ENCODE peak calls at places on chromosome X, in nine cellular contexts. S is upper lobe of left lung, B is HCT116, E is GM12892, C is H1, M is transverse colon, X is stomach, W is spleen, H is endothelial cell of umbilical vein. V is an unnamed sample.

GRCh38 chrX:65723706-65724105 is 56.3 kb downstream of the MSN start:
- DNase-seq in M (no peak), E (peak), X (no peak), B (no peak), H (peak), S (no peak), C (no peak), W (no peak), V (no peak)

GRCh38 chrX:130330706-130331105 is 9.0 kb upstream of the SLC25A14 start:
- DNase-seq in W (peak), H (peak), S (peak), B (peak), C (peak), E (peak), X (peak), M (peak), V (peak)

GRCh38 chrX:73390628-73391567 is 56.0 kb upstream of the CDX4 start:
- DNase-seq in H (no peak), M (no peak), C (no peak), X (no peak), S (no peak), E (no peak), W (peak), B (no peak), V (no peak)

GRCh38 chrX:112867570-112867969 is 26.9 kb upstream of the AMOT start:
- DNase-seq in S (no peak), W (no peak), B (peak), C (no peak), E (no peak), X (no peak), H (no peak), M (no peak), V (no peak)

GRCh38 chrX:1444896-1445480 is 7.7 kb downstream of the ASMTL start:
- DNase-seq in E (no peak), W (peak), X (no peak), C (no peak), S (peak), B (no peak), M (no peak), H (no peak), V (no peak)

GRCh38 chrX:8971116-8971515 is 62.8 kb downstream of the FAM9B start:
- DNase-seq in S (no peak), B (peak), M (no peak), H (peak), W (no peak), C (no peak), E (no peak), X (no peak), V (no peak)

GRCh38 chrX:9340619-9341304 is 124.1 kb upstream of the TBL1X start:
- DNase-seq in E (no peak), C (no peak), M (peak), B (no peak), H (peak), X (peak), W (peak), S (peak), V (no peak)

GRCh38 chrX:35722128-35722527 is 76.0 kb upstream of the MAGEB16 start:
- DNase-seq in H (no peak), E (no peak), X (no peak), S (no peak), C (no peak), M (no peak), W (no peak), B (no peak), V (no peak)

GRCh38 chrX:153769158-153769864 is 5.3 kb downstream of the PLXNB3 start:
- DNase-seq in E (peak), M (peak), H (no peak), S (no peak), B (no peak), C (no peak), W (peak), X (no peak), V (peak)

DNA sequence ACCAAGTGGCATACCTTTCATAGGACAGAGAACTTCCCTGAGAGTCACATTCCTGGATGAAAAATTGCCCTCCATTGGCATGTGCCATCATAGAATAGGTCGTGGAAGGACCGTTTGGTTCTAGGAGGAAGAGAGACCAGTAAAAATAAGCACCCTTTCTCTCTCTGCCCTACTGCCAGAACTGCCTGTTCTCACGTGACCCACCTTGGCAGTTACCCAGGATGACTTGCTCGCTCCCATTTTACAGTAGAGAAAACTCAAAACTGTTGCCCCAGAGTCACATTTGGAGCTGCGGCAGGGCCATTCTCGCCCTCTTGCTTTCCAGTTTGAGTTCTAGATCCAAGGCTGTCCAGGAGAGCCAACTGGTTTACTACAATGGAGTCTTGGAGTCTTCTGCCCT is 1.1 kb upstream of the NLGN3 start:
- DNase-seq in W (no peak), E (no peak), H (no peak), B (no peak), S (no peak), X (peak), C (no peak), M (peak), V (no peak)
- TF ChIP-seq POLR2A in W (no peak), E (no peak), H (no peak), B (no peak), S (no peak), X (no peak), C (no peak), M (no peak), V (no peak)

GRCh38 chrX:32644476-32644875 is 566.9 kb downstream of the DMD start:
- DNase-seq in S (no peak), X (no peak), E (no peak), M (no peak), B (no peak), C (no peak), W (no peak), H (no peak), V (no peak)

DNA sequence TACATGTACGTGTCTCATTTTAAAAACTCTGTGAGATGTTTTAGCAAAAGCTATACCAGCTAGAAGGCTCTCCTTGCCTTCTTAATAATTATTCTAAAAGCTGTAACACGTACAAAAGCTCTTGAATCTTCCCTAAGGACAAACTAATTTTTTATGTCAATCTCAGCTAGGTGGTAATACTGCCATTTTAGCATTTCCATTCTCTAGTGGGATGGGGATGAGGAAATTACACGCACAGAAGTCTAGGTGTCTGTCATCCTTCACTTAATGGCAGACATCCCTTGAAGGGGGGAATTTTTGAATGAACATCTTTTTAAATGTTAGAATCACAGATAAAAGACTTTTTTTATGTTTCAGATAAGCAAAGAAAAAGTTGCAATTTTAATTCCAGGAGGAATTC is 569.1 kb downstream of the DMD start:
- DNase-seq in C (no peak), X (no peak), E (no peak), M (no peak), W (no peak), B (no peak), S (no peak), H (no peak), V (no peak)
- TF ChIP-seq POLR2AphosphoS5 in C (no peak), X (no peak), E (no peak), M (no peak), W (no peak), B (no peak), S (no peak), H (no peak), V (no peak)

GRCh38 chrX:24025741-24026402 is 1.1 kb downstream of the KLHL15 start:
- DNase-seq in S (peak), B (peak), M (no peak), W (no peak), H (peak), X (no peak), E (no peak), C (peak), V (no peak)
- TF ChIP-seq POLR2A in S (peak), B (no peak), M (peak), W (no peak), H (no peak), X (no peak), E (no peak), C (peak), V (no peak)

DNA sequence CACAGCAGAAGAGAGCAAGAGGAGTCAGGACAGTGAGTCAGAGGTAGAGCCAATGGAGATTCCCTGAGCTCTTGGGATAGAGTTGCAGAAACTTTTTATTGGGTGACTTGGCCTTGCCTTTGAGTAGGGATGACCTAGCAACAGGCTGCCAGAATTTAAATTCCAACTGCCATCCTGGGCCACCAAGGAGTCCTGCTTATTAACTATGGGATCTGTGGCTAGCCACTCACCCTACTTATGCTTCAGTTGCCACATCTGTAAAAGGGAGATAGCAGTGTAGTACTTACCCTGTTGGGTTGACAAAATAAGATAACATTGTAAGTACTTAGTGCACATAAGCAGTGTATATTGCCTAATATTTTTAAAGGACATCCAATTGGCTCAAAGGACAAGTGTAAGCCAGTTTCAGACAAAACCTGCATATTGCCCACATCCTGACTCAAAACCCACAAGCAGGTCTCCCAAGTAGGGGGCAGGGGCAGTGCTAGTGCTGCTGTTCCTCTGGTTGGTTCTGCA is 43.5 kb upstream of the TMEM164 start:
- DNase-seq in H (no peak), B (no peak), S (no peak), M (no peak), X (no peak), C (no peak), W (no peak), E (no peak), V (no peak)
- TF ChIP-seq POLR2AphosphoS5 in H (no peak), B (no peak), S (no peak), M (no peak), X (no peak), C (no peak), W (no peak), E (no peak), V (no peak)

DNA sequence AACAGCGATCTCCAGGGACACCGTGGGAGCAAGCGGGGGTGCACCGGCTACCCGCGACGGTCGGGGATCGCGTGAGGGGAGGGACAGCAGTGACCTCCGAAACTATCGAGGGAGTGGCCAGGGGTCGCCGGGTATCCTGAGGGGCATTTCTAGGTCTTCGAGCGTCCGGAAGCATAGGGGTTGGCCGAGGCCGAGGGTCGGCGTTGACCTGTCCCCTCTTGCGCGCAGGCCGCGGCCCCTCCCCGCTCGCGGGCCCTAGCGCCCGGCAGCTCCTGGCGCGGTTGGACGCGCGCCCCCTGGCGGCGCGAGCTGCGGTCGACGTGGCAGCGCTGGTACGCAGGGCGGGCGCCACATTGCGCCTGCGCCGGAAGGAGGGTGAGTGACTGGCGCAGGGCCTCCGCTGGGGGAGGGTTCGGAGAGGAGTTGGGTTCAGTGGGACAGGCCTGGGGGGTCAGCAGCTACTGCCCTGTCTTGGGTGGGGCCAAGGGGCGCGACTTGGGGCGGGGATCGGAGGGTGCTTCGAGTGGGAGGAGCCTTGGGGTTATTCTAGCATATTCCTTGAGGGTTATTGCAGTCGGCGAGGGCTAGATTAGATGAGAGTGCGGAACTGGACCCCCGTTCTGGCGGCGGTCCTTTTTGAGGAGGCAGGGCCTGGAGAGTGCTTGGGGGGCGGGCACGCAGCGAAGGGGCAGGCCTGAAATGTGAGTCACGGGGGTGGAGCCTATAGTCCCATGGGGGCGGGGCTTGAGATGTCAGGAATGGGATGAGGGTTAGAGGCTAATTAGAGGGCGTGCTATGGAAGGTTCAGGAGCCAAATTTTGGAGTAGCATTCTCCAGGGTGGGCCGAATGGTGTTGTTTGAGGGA is 1.2 kb downstream of the MAGIX start:
- DNase-seq in X (peak), S (peak), H (peak), M (peak), C (peak), E (no peak), B (peak), W (peak), V (peak)
- TF ChIP-seq POLR2A in X (no peak), S (peak), H (no peak), M (no peak), C (no peak), E (peak), B (peak), W (peak), V (no peak)

GRCh38 chrX:68828740-68829593 is at the start of gene EFNB1:
- DNase-seq in S (peak), E (peak), M (peak), B (peak), X (peak), H (peak), C (peak), W (peak), V (peak)
- TF ChIP-seq POLR2AphosphoS5 in S (peak), E (no peak), M (peak), B (peak), X (peak), H (peak), C (peak), W (peak), V (no peak)

DNA sequence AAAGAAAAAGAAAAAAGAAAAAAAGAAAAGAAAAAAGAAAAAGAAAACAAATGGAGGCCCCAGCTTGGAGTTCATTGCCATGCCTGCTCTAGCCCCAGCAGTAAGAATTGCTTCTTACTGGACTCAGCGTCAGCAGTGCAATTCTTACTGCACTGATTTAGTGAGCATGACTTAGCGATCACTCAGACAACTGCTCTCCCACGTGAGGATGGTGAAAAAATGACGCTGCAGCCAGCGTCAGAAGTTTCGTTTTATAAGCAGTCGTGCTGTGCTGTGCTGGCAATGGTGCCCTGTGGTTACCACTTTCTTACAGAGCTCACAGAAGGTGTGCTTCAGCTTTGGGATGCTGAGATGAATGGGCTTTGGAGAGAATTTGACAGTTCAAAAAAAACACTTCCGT is 68.3 kb upstream of the DDX3X start:
- DNase-seq in B (no peak), C (no peak), M (peak), E (no peak), X (no peak), H (no peak), S (peak), W (no peak), V (no peak)
- TF ChIP-seq POLR2A in B (no peak), C (no peak), M (no peak), E (no peak), X (no peak), H (no peak), S (no peak), W (no peak), V (no peak)

DNA sequence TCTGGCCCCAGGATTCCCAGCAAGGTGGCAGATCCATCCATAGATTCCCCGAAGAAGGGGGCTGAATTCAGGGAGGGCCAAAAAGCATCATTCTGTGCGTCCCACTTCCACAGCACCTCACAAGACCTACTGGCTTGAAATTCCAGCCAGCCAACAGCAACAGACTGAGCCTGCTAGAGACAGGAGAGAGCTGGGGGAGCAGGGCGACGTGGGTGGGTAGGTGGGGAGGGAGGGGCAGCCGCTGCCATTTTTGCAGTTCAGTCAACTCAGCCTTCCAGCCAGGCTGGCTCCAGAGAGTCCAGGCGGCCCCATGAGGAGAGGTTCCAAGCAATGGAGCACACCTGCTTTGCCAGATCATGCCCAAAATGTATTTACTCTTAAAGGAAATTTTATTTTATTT is 117.6 kb upstream of the DCAF12L1 start:
- DNase-seq in M (no peak), E (no peak), X (no peak), H (no peak), S (no peak), W (peak), B (no peak), C (no peak), V (no peak)
- TF ChIP-seq POLR2AphosphoS5 in M (no peak), E (no peak), X (no peak), H (no peak), S (no peak), W (no peak), B (no peak), C (no peak), V (no peak)